ENCODE peak calls at places on chromosomes 2 and 18, in six cellular contexts. L is body of pancreas, V is A549, W is endothelial cell of umbilical vein, U is lower leg skin, T is GM12878. N is an unnamed sample.

GRCh38 chr2:241410739-241411176 is 54.7 kb downstream of the FARP2 start:
- DNase-seq in L (peak; percentile 44), V (no peak), W (peak; percentile 17), U (no peak), T (no peak), N (no peak)

GRCh38 chr2:79723830-79724229 is 211.0 kb downstream of the CTNNA2 start:
- DNase-seq in L (no peak), V (peak; percentile 11), W (no peak), U (no peak), T (no peak), N (no peak)

GRCh38 chr18:46322941-46323340 is 218.8 kb downstream of the HAUS1 start:
- DNase-seq in L (no peak), V (no peak), W (no peak), U (no peak), T (no peak), N (no peak)

GRCh38 chr2:200003444-200003843 is 48.1 kb downstream of the MAIP1 start:
- DNase-seq in L (no peak), V (no peak), W (peak; percentile 75), U (no peak), T (no peak), N (no peak)

GRCh38 chr18:2192562-2192961 is 378.7 kb downstream of the METTL4 start:
- DNase-seq in L (no peak), V (no peak), W (no peak), U (no peak), T (no peak), N (no peak)

GRCh38 chr2:110675679-110676078 is 2.2 kb downstream of the BUB1 start:
- DNase-seq in L (no peak), V (no peak), W (no peak), U (no peak), T (no peak), N (no peak)

GRCh38 chr2:150410809-150411208 is 76.7 kb downstream of the RND3 start:
- DNase-seq in L (no peak), V (no peak), W (peak; percentile 85), U (no peak), T (no peak), N (no peak)

GRCh38 chr2:128841803-128842202 is 523.1 kb upstream of the HS6ST1 start:
- DNase-seq in L (no peak), V (no peak), W (no peak), U (no peak), T (no peak), N (no peak)

GRCh38 chr18:79853993-79854364 is 56.2 kb downstream of the KCNG2 start:
- DNase-seq in L (no peak), V (no peak), W (no peak), U (no peak), T (no peak), N (no peak)

GRCh38 chr2:29706171-29706690 is 215.2 kb downstream of the ALK start:
- DNase-seq in L (no peak), V (no peak), W (no peak), U (no peak), T (no peak), N (no peak)

GRCh38 chr18:49321800-49322461 is 138.5 kb downstream of the DYM start:
- DNase-seq in L (no peak), V (no peak), W (peak; percentile 71), U (no peak), T (no peak), N (no peak)

GRCh38 chr2:96341641-96342040 is 6.1 kb downstream of the NCAPH start:
- DNase-seq in L (no peak), V (no peak), W (no peak), U (no peak), T (no peak), N (no peak)

GRCh38 chr18:77144451-77145118 is 12.0 kb upstream of the MBP start:
- DNase-seq in L (no peak), V (no peak), W (no peak), U (no peak), T (no peak), N (no peak)

GRCh38 chr18:9366126-9366714 is 31.6 kb downstream of the TWSG1 start:
- DNase-seq in L (peak; percentile 63), V (peak; percentile 16), W (peak; percentile 79), U (peak; percentile 61), T (no peak), N (no peak)

GRCh38 chr2:152132321-152132720 is 33.5 kb upstream of the CACNB4 start:
- DNase-seq in L (no peak), V (no peak), W (no peak), U (no peak), T (no peak), N (no peak)

GRCh38 chr2:95314964-95315611 is 17.9 kb downstream of the KCNIP3 start:
- DNase-seq in L (peak; percentile 74), V (peak; percentile 45), W (peak; percentile 4), U (no peak), T (no peak), N (peak; percentile 69)

GRCh38 chr2:222142027-222142426 is 156.8 kb downstream of the PAX3 start:
- DNase-seq in L (no peak), V (no peak), W (no peak), U (no peak), T (no peak), N (no peak)

GRCh38 chr2:134411828-134412638 is 158.2 kb downstream of the MGAT5 start:
- DNase-seq in L (peak; percentile 72), V (peak; percentile 18), W (peak; percentile 73), U (peak; percentile 63), T (peak; percentile 86), N (peak; percentile 66)

GRCh38 chr18:44803019-44803650 is 122.4 kb downstream of the SETBP1 start:
- DNase-seq in L (peak; percentile 80), V (no peak), W (no peak), U (peak; percentile 47), T (no peak), N (no peak)
- TF ChIP-seq POLR2A in L (peak; percentile 52), V (no peak), W (no peak), U (no peak), T (no peak), N (no peak)

GRCh38 chr2:30747206-30747605 is 60.0 kb downstream of the CAPN13 start:
- DNase-seq in L (no peak), V (no peak), W (no peak), U (no peak), T (no peak), N (no peak)
- TF ChIP-seq CTCF in L (no peak), V (no peak), W (no peak), U (no peak), T (no peak), N (no peak)

GRCh38 chr2:19775315-19775714 is 126.5 kb downstream of the TTC32 start:
- DNase-seq in L (no peak), V (no peak), W (no peak), U (no peak), T (no peak), N (no peak)
- TF ChIP-seq POLR2A in L (no peak), V (no peak), W (no peak), U (no peak), T (no peak), N (no peak)

DNA sequence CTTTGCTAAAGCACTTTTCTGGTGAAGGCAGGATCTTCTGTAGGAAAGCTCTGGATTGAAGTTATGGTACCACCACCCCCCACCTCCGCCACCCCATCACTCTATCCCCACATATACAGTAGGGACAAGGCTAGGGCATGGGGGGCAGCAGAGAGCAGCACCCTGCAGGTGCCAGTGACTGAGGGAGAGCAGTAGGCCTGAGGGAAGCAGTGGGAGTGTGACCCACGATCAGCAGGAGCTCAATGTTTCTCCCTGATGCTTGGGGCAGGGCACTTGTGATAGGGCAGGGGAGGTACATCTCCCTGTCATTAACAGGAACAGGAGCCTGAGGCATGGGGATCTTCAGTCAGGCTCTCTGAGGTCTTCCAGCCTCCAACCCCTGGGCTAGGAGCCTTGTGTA is 121.6 kb downstream of the ZFP36L2 start:
- DNase-seq in L (no peak), V (no peak), W (no peak), U (no peak), T (no peak), N (no peak)
- TF ChIP-seq CTCF in L (no peak), V (no peak), W (no peak), U (no peak), T (no peak), N (no peak)

DNA sequence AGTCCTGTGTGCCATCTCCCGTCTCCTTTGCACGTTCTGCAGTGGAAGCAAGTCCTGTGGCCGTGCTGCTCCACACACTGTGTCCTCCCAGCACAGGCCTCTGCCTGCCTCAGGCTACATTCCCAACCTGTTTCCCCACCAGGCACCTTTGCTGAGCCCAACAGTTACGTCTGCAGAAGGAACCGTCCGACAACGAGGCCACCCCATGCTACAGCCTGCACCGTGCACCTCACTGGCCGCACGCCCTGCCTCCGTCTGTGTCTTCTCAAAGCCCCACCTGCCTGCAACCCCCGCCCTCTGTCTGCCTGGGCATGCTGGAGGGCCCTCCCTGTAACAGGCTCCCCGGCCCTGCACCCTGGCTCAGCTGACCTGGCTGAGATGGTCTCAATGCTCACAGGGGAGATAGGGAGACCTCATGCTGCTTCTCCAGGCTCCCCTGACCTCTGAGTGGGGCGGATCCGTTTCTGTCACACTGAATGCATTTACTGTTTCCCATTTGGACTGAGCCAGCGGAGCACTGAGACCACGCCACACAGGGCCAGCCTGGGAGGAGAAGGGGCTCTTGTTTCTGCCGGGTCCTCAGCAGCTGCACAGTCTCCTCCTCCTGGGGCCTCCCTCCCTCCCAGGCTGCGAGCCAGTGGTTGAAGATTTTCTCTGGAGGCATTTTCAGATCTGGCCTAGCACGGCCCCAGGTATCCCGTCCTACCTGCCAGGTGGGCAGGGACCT is 109.1 kb upstream of the OTOS start:
- DNase-seq in L (no peak), V (no peak), W (no peak), U (peak; percentile 12), T (no peak), N (peak; percentile 46)
- TF ChIP-seq POLR2A in L (no peak), V (no peak), W (no peak), U (no peak), T (no peak), N (no peak)